ENCODE peak calls at places on chromosome 13, in ten cellular contexts. One of them, this sample, is unnamed. For H3K4me1, the result is how much of the 10 kb centered on the place peaks cover.

GRCh38 chr13:40261361-40261760 is 405.1 kb downstream of the FOXO1 start:
- DNase-seq in neuronal stem cell: no peak
- DNase-seq in mesenchymal stem cell: no peak
- DNase-seq in fibroblast of lung: no peak
- DNase-seq in CD8-positive, alpha-beta T cell: no peak
- DNase-seq in A673: no peak
- DNase-seq in kidney: no peak
- DNase-seq in effector memory CD4-positive, alpha-beta T cell: no peak
- DNase-seq in RWPE2: no peak
- DNase-seq in A549: no peak
- DNase-seq in this sample: no peak

GRCh38 chr13:25130944-25131343 is 35.0 kb downstream of the PABPC3 start:
- DNase-seq in neuronal stem cell: no peak
- DNase-seq in mesenchymal stem cell: no peak
- DNase-seq in fibroblast of lung: no peak
- DNase-seq in CD8-positive, alpha-beta T cell: no peak
- DNase-seq in A673: peak
- DNase-seq in kidney: no peak
- DNase-seq in effector memory CD4-positive, alpha-beta T cell: no peak
- DNase-seq in RWPE2: no peak
- DNase-seq in A549: no peak
- DNase-seq in this sample: no peak

GRCh38 chr13:25652764-25653163 is 281.0 kb downstream of the ATP8A2 start:
- DNase-seq in neuronal stem cell: no peak
- DNase-seq in mesenchymal stem cell: no peak
- DNase-seq in fibroblast of lung: no peak
- DNase-seq in CD8-positive, alpha-beta T cell: no peak
- DNase-seq in A673: no peak
- DNase-seq in kidney: no peak
- DNase-seq in effector memory CD4-positive, alpha-beta T cell: no peak
- DNase-seq in RWPE2: no peak
- DNase-seq in A549: no peak
- DNase-seq in this sample: no peak

GRCh38 chr13:25819856-25820530 is 231.8 kb downstream of the SHISA2 start:
- DNase-seq in neuronal stem cell: no peak
- DNase-seq in mesenchymal stem cell: no peak
- DNase-seq in fibroblast of lung: no peak
- DNase-seq in CD8-positive, alpha-beta T cell: no peak
- DNase-seq in A673: no peak
- DNase-seq in kidney: no peak
- DNase-seq in effector memory CD4-positive, alpha-beta T cell: no peak
- DNase-seq in RWPE2: no peak
- DNase-seq in A549: no peak
- DNase-seq in this sample: no peak

GRCh38 chr13:29654384-29654783 is 58.9 kb upstream of the SLC7A1 start:
- DNase-seq in neuronal stem cell: no peak
- DNase-seq in mesenchymal stem cell: no peak
- DNase-seq in fibroblast of lung: no peak
- DNase-seq in CD8-positive, alpha-beta T cell: no peak
- DNase-seq in A673: no peak
- DNase-seq in kidney: no peak
- DNase-seq in effector memory CD4-positive, alpha-beta T cell: no peak
- DNase-seq in RWPE2: no peak
- DNase-seq in A549: no peak
- DNase-seq in this sample: no peak

GRCh38 chr13:51778407-51778806 is 25.6 kb downstream of the DHRS12 start:
- DNase-seq in neuronal stem cell: no peak
- DNase-seq in mesenchymal stem cell: no peak
- DNase-seq in fibroblast of lung: no peak
- DNase-seq in CD8-positive, alpha-beta T cell: no peak
- DNase-seq in A673: no peak
- DNase-seq in kidney: no peak
- DNase-seq in effector memory CD4-positive, alpha-beta T cell: no peak
- DNase-seq in RWPE2: no peak
- DNase-seq in A549: no peak
- DNase-seq in this sample: no peak

GRCh38 chr13:105573134-105573533 is 962.3 kb downstream of the EFNB2 start:
- DNase-seq in neuronal stem cell: no peak
- DNase-seq in mesenchymal stem cell: peak
- DNase-seq in fibroblast of lung: peak
- DNase-seq in CD8-positive, alpha-beta T cell: no peak
- DNase-seq in A673: no peak
- DNase-seq in kidney: no peak
- DNase-seq in effector memory CD4-positive, alpha-beta T cell: no peak
- DNase-seq in RWPE2: no peak
- DNase-seq in A549: no peak
- DNase-seq in this sample: no peak

GRCh38 chr13:28429685-28430290 is 65.1 kb downstream of the FLT1 start:
- DNase-seq in neuronal stem cell: no peak
- DNase-seq in mesenchymal stem cell: peak
- DNase-seq in fibroblast of lung: no peak
- DNase-seq in CD8-positive, alpha-beta T cell: no peak
- DNase-seq in A673: peak
- DNase-seq in kidney: no peak
- DNase-seq in effector memory CD4-positive, alpha-beta T cell: no peak
- DNase-seq in RWPE2: no peak
- DNase-seq in A549: no peak
- DNase-seq in this sample: no peak

GRCh38 chr13:70890289-70890688 is 782.0 kb upstream of the KLHL1 start:
- DNase-seq in neuronal stem cell: no peak
- DNase-seq in mesenchymal stem cell: no peak
- DNase-seq in fibroblast of lung: no peak
- DNase-seq in CD8-positive, alpha-beta T cell: no peak
- DNase-seq in A673: no peak
- DNase-seq in kidney: no peak
- DNase-seq in effector memory CD4-positive, alpha-beta T cell: no peak
- DNase-seq in RWPE2: no peak
- DNase-seq in A549: no peak
- DNase-seq in this sample: no peak

GRCh38 chr13:31431722-31432137 is 232.0 kb downstream of the B3GLCT start:
- DNase-seq in neuronal stem cell: peak
- DNase-seq in mesenchymal stem cell: peak
- DNase-seq in fibroblast of lung: peak
- DNase-seq in CD8-positive, alpha-beta T cell: peak
- DNase-seq in A673: peak
- DNase-seq in kidney: no peak
- DNase-seq in effector memory CD4-positive, alpha-beta T cell: no peak
- DNase-seq in RWPE2: no peak
- DNase-seq in A549: peak
- DNase-seq in this sample: peak

GRCh38 chr13:28329395-28330158 is 165.4 kb downstream of the FLT1 start:
- DNase-seq in neuronal stem cell: no peak
- DNase-seq in mesenchymal stem cell: peak
- DNase-seq in fibroblast of lung: peak
- DNase-seq in CD8-positive, alpha-beta T cell: no peak
- DNase-seq in A673: no peak
- DNase-seq in kidney: no peak
- DNase-seq in effector memory CD4-positive, alpha-beta T cell: no peak
- DNase-seq in RWPE2: no peak
- DNase-seq in A549: no peak
- DNase-seq in this sample: no peak

GRCh38 chr13:40084934-40085333 is 429.5 kb downstream of the COG6 start:
- DNase-seq in neuronal stem cell: no peak
- DNase-seq in mesenchymal stem cell: no peak
- DNase-seq in fibroblast of lung: no peak
- DNase-seq in CD8-positive, alpha-beta T cell: no peak
- DNase-seq in A673: no peak
- DNase-seq in kidney: no peak
- DNase-seq in effector memory CD4-positive, alpha-beta T cell: no peak
- DNase-seq in RWPE2: no peak
- DNase-seq in A549: no peak
- DNase-seq in this sample: no peak

GRCh38 chr13:28336193-28336657 is 158.7 kb downstream of the FLT1 start:
- DNase-seq in neuronal stem cell: no peak
- DNase-seq in mesenchymal stem cell: no peak
- DNase-seq in fibroblast of lung: no peak
- DNase-seq in CD8-positive, alpha-beta T cell: no peak
- DNase-seq in A673: peak
- DNase-seq in kidney: no peak
- DNase-seq in effector memory CD4-positive, alpha-beta T cell: no peak
- DNase-seq in RWPE2: no peak
- DNase-seq in A549: no peak
- DNase-seq in this sample: no peak

GRCh38 chr13:30141773-30142501 is 165.4 kb downstream of the KATNAL1 start:
- DNase-seq in neuronal stem cell: no peak
- DNase-seq in mesenchymal stem cell: peak
- DNase-seq in fibroblast of lung: no peak
- DNase-seq in CD8-positive, alpha-beta T cell: no peak
- DNase-seq in A673: no peak
- DNase-seq in kidney: no peak
- DNase-seq in effector memory CD4-positive, alpha-beta T cell: no peak
- DNase-seq in RWPE2: no peak
- DNase-seq in A549: no peak
- DNase-seq in this sample: no peak

GRCh38 chr13:80979035-80979641 is 638.2 kb upstream of the SPRY2 start:
- DNase-seq in neuronal stem cell: peak
- DNase-seq in mesenchymal stem cell: peak
- DNase-seq in fibroblast of lung: peak
- DNase-seq in CD8-positive, alpha-beta T cell: no peak
- DNase-seq in A673: peak
- DNase-seq in kidney: no peak
- DNase-seq in effector memory CD4-positive, alpha-beta T cell: no peak
- DNase-seq in RWPE2: no peak
- DNase-seq in A549: peak
- DNase-seq in this sample: peak

GRCh38 chr13:35057858-35058257 is 115.8 kb downstream of the NBEA start:
- DNase-seq in neuronal stem cell: no peak
- DNase-seq in mesenchymal stem cell: no peak
- DNase-seq in fibroblast of lung: no peak
- DNase-seq in CD8-positive, alpha-beta T cell: no peak
- DNase-seq in A673: no peak
- DNase-seq in kidney: no peak
- DNase-seq in effector memory CD4-positive, alpha-beta T cell: no peak
- DNase-seq in RWPE2: no peak
- DNase-seq in A549: no peak
- DNase-seq in this sample: peak

GRCh38 chr13:62333466-62333865 is 917.8 kb upstream of the PCDH20 start:
- DNase-seq in neuronal stem cell: no peak
- DNase-seq in mesenchymal stem cell: no peak
- DNase-seq in fibroblast of lung: no peak
- DNase-seq in CD8-positive, alpha-beta T cell: no peak
- DNase-seq in A673: no peak
- DNase-seq in kidney: no peak
- DNase-seq in effector memory CD4-positive, alpha-beta T cell: no peak
- DNase-seq in RWPE2: no peak
- DNase-seq in A549: no peak
- DNase-seq in this sample: no peak

GRCh38 chr13:32448224-32448623 is 20.3 kb upstream of the N4BP2L1 start:
- DNase-seq in neuronal stem cell: no peak
- DNase-seq in mesenchymal stem cell: no peak
- DNase-seq in fibroblast of lung: no peak
- DNase-seq in CD8-positive, alpha-beta T cell: no peak
- DNase-seq in A673: no peak
- DNase-seq in kidney: no peak
- DNase-seq in effector memory CD4-positive, alpha-beta T cell: no peak
- DNase-seq in RWPE2: no peak
- DNase-seq in A549: no peak
- DNase-seq in this sample: no peak

GRCh38 chr13:73984949-73985691 is 149.1 kb downstream of the KLF12 start:
- DNase-seq in neuronal stem cell: no peak
- DNase-seq in mesenchymal stem cell: no peak
- DNase-seq in fibroblast of lung: no peak
- DNase-seq in CD8-positive, alpha-beta T cell: peak
- DNase-seq in A673: no peak
- DNase-seq in kidney: no peak
- DNase-seq in effector memory CD4-positive, alpha-beta T cell: peak
- DNase-seq in RWPE2: no peak
- DNase-seq in A549: no peak
- DNase-seq in this sample: no peak

GRCh38 chr13:75618308-75618707 is 17.8 kb upstream of the LMO7 start:
- DNase-seq in neuronal stem cell: no peak
- DNase-seq in mesenchymal stem cell: no peak
- DNase-seq in fibroblast of lung: no peak
- DNase-seq in CD8-positive, alpha-beta T cell: no peak
- DNase-seq in A673: no peak
- DNase-seq in kidney: no peak
- DNase-seq in effector memory CD4-positive, alpha-beta T cell: no peak
- DNase-seq in RWPE2: no peak
- DNase-seq in A549: no peak
- DNase-seq in this sample: no peak
- H3K4me1 ChIP-seq in neuronal stem cell: under half
- H3K4me1 ChIP-seq in mesenchymal stem cell: under half
- H3K4me1 ChIP-seq in fibroblast of lung: under half
- H3K4me1 ChIP-seq in CD8-positive, alpha-beta T cell: under half
- H3K4me1 ChIP-seq in A673: under half
- H3K4me1 ChIP-seq in kidney: under half
- H3K4me1 ChIP-seq in effector memory CD4-positive, alpha-beta T cell: under half
- H3K4me1 ChIP-seq in RWPE2: under half
- H3K4me1 ChIP-seq in A549: under half
- H3K4me1 ChIP-seq in this sample: under half

GRCh38 chr13:99465454-99465853 is 35.8 kb upstream of the TM9SF2 start:
- DNase-seq in neuronal stem cell: no peak
- DNase-seq in mesenchymal stem cell: no peak
- DNase-seq in fibroblast of lung: no peak
- DNase-seq in CD8-positive, alpha-beta T cell: no peak
- DNase-seq in A673: no peak
- DNase-seq in kidney: no peak
- DNase-seq in effector memory CD4-positive, alpha-beta T cell: no peak
- DNase-seq in RWPE2: no peak
- DNase-seq in A549: no peak
- DNase-seq in this sample: no peak
- H3K4me1 ChIP-seq in neuronal stem cell: under half
- H3K4me1 ChIP-seq in mesenchymal stem cell: under half
- H3K4me1 ChIP-seq in fibroblast of lung: under half
- H3K4me1 ChIP-seq in CD8-positive, alpha-beta T cell: under half
- H3K4me1 ChIP-seq in A673: under half
- H3K4me1 ChIP-seq in kidney: under half
- H3K4me1 ChIP-seq in effector memory CD4-positive, alpha-beta T cell: under half
- H3K4me1 ChIP-seq in RWPE2: under half
- H3K4me1 ChIP-seq in A549: under half
- H3K4me1 ChIP-seq in this sample: under half

DNA sequence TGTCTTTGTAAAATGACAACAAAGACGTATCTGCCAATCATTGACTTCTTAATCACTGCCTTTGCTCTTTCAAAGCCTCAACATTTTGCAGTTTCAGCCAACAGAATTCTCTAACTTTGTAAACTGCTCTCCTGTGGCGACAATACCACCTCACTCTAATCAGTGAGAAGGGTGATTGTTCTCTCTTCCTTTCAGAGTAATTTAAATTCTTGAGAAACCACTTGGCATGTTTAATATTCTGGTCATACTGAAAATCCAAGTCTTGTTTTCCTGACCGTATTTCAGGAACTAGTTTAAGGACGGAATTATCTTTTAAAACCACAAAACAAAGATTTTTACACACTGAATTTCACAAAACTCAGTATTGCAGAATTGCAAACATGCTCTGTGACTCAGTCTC is 5.2 kb upstream of the CDC16 start:
- DNase-seq in neuronal stem cell: no peak
- DNase-seq in mesenchymal stem cell: no peak
- DNase-seq in fibroblast of lung: no peak
- DNase-seq in CD8-positive, alpha-beta T cell: no peak
- DNase-seq in A673: no peak
- DNase-seq in kidney: no peak
- DNase-seq in effector memory CD4-positive, alpha-beta T cell: no peak
- DNase-seq in RWPE2: no peak
- DNase-seq in A549: no peak
- DNase-seq in this sample: no peak
- H3K4me1 ChIP-seq in neuronal stem cell: under half
- H3K4me1 ChIP-seq in mesenchymal stem cell: under half
- H3K4me1 ChIP-seq in fibroblast of lung: under half
- H3K4me1 ChIP-seq in CD8-positive, alpha-beta T cell: under half
- H3K4me1 ChIP-seq in A673: under half
- H3K4me1 ChIP-seq in kidney: under half
- H3K4me1 ChIP-seq in effector memory CD4-positive, alpha-beta T cell: under half
- H3K4me1 ChIP-seq in RWPE2: under half
- H3K4me1 ChIP-seq in A549: under half
- H3K4me1 ChIP-seq in this sample: under half

GRCh38 chr13:113397606-113398425 is 33.9 kb upstream of the GRTP1 start:
- DNase-seq in neuronal stem cell: no peak
- DNase-seq in mesenchymal stem cell: no peak
- DNase-seq in fibroblast of lung: no peak
- DNase-seq in CD8-positive, alpha-beta T cell: no peak
- DNase-seq in A673: no peak
- DNase-seq in kidney: no peak
- DNase-seq in effector memory CD4-positive, alpha-beta T cell: no peak
- DNase-seq in RWPE2: no peak
- DNase-seq in A549: no peak
- DNase-seq in this sample: no peak
- H3K4me1 ChIP-seq in neuronal stem cell: under half
- H3K4me1 ChIP-seq in mesenchymal stem cell: under half
- H3K4me1 ChIP-seq in fibroblast of lung: under half
- H3K4me1 ChIP-seq in CD8-positive, alpha-beta T cell: under half
- H3K4me1 ChIP-seq in A673: under half
- H3K4me1 ChIP-seq in kidney: under half
- H3K4me1 ChIP-seq in effector memory CD4-positive, alpha-beta T cell: under half
- H3K4me1 ChIP-seq in RWPE2: under half
- H3K4me1 ChIP-seq in A549: under half
- H3K4me1 ChIP-seq in this sample: under half

This sample was measured in HAP-1.